ENCODE peak calls at places on chromosomes 1 and 21, in nine cellular contexts. J is trophoblast cell, L is mesendoderm, B is fibroblast of lung, H is IMR-90, P is H9, D is keratinocyte, K is PC-3, A is endothelial cell of umbilical vein. T is an unnamed sample.

GRCh38 chr1:84247425-84248220 is 53.9 kb upstream of the SAMD13 start:
- DNase-seq in J (peak; percentile 86), L (peak; percentile 14), B (peak; percentile 96), H (peak; percentile 96), P (no peak), D (no peak), K (peak; percentile 98), A (no peak), T (no peak)

GRCh38 chr1:15736035-15736665 is at the start of gene SLC25A34:
- DNase-seq in J (peak; percentile 42), L (no peak), B (no peak), H (no peak), P (no peak), D (no peak), K (no peak), A (no peak), T (no peak)

GRCh38 chr1:183734600-183735036 is 70.3 kb upstream of the RGL1 start:
- DNase-seq in J (no peak), L (peak; percentile 59), B (peak; percentile 72), H (peak; percentile 48), P (no peak), D (no peak), K (no peak), A (no peak), T (no peak)

GRCh38 chr1:89605692-89606091 is 27.2 kb upstream of the LRRC8C start:
- DNase-seq in J (no peak), L (no peak), B (peak; percentile 90), H (peak; percentile 55), P (no peak), D (no peak), K (peak; percentile 87), A (peak; percentile 82), T (no peak)

GRCh38 chr21:35473496-35473895 is 424.4 kb upstream of the RUNX1 start:
- DNase-seq in J (no peak), L (no peak), B (no peak), H (no peak), P (no peak), D (no peak), K (no peak), A (no peak), T (peak; percentile 37)

GRCh38 chr1:226960944-226961765 is 21.1 kb downstream of the COQ8A start:
- DNase-seq in J (no peak), L (no peak), B (no peak), H (no peak), P (no peak), D (no peak), K (no peak), A (no peak), T (no peak)

GRCh38 chr1:77889240-77889637 is 815 bp downstream of the NEXN start:
- DNase-seq in J (peak; percentile 33), L (peak; percentile 64), B (peak; percentile 79), H (peak; percentile 81), P (no peak), D (no peak), K (peak; percentile 62), A (peak; percentile 76), T (no peak)

GRCh38 chr1:208351838-208352237 is 107.7 kb upstream of the PLXNA2 start:
- DNase-seq in J (no peak), L (peak; percentile 61), B (no peak), H (no peak), P (no peak), D (no peak), K (no peak), A (no peak), T (no peak)

GRCh38 chr1:202144510-202145324 is at the start of gene ARL8A:
- DNase-seq in J (peak; percentile 36), L (no peak), B (no peak), H (peak; percentile 10), P (no peak), D (no peak), K (peak; percentile 49), A (peak; percentile 39), T (peak; percentile 73)

GRCh38 chr1:11501491-11501897 is 22.5 kb downstream of the DISP3 start:
- DNase-seq in J (no peak), L (no peak), B (no peak), H (no peak), P (peak; percentile 55), D (no peak), K (no peak), A (peak; percentile 44), T (no peak)

GRCh38 chr1:12161662-12162458 is 4.9 kb upstream of the TNFRSF1B start:
- DNase-seq in J (peak; percentile 81), L (peak; percentile 93), B (peak; percentile 93), H (peak; percentile 94), P (peak; percentile 65), D (peak; percentile 63), K (peak; percentile 87), A (peak; percentile 96), T (peak; percentile 65)

GRCh38 chr1:59156526-59157196 is 140.2 kb upstream of the FGGY start:
- DNase-seq in J (peak; percentile 9), L (peak; percentile 41), B (no peak), H (no peak), P (no peak), D (no peak), K (no peak), A (peak; percentile 26), T (no peak)

GRCh38 chr21:41684381-41685245 is 82.2 kb downstream of the RIPK4 start:
- DNase-seq in J (peak; percentile 60), L (peak; percentile 80), B (peak; percentile 33), H (peak; percentile 67), P (no peak), D (peak; percentile 57), K (peak; percentile 86), A (no peak), T (no peak)

GRCh38 chr1:54995835-54996234 is 2.9 kb upstream of the BSND start:
- DNase-seq in J (no peak), L (no peak), B (no peak), H (no peak), P (no peak), D (no peak), K (no peak), A (no peak), T (no peak)

GRCh38 chr21:42222386-42222785 is 3.4 kb downstream of the ABCG1 start:
- DNase-seq in J (no peak), L (no peak), B (no peak), H (no peak), P (no peak), D (no peak), K (no peak), A (no peak), T (no peak)

GRCh38 chr21:39340687-39341086 is 8.2 kb downstream of the HMGN1 start:
- DNase-seq in J (no peak), L (no peak), B (no peak), H (no peak), P (no peak), D (no peak), K (no peak), A (no peak), T (no peak)

GRCh38 chr1:202723708-202724107 is 13.5 kb upstream of the SYT2 start:
- DNase-seq in J (no peak), L (no peak), B (no peak), H (no peak), P (no peak), D (no peak), K (no peak), A (no peak), T (no peak)

GRCh38 chr1:221611930-221612777 is 129.7 kb downstream of the DUSP10 start:
- DNase-seq in J (peak; percentile 81), L (peak; percentile 98), B (peak; percentile 93), H (peak; percentile 93), P (no peak), D (no peak), K (peak; percentile 99), A (peak; percentile 12), T (no peak)

GRCh38 chr1:24805534-24806301 is 60.5 kb downstream of the CLIC4 start:
- DNase-seq in J (peak; percentile 79), L (no peak), B (peak; percentile 75), H (peak; percentile 89), P (no peak), D (no peak), K (peak; percentile 58), A (peak; percentile 95), T (no peak)

GRCh38 chr1:203628185-203628996 is 1.8 kb downstream of the ATP2B4 start:
- DNase-seq in J (peak; percentile 45), L (peak; percentile 98), B (peak; percentile 63), H (peak; percentile 56), P (peak; percentile 94), D (no peak), K (no peak), A (peak; percentile 69), T (peak; percentile 88)

GRCh38 chr1:199580280-199580679 is 447.2 kb upstream of the NR5A2 start:
- DNase-seq in J (no peak), L (no peak), B (no peak), H (no peak), P (no peak), D (no peak), K (no peak), A (no peak), T (no peak)

DNA sequence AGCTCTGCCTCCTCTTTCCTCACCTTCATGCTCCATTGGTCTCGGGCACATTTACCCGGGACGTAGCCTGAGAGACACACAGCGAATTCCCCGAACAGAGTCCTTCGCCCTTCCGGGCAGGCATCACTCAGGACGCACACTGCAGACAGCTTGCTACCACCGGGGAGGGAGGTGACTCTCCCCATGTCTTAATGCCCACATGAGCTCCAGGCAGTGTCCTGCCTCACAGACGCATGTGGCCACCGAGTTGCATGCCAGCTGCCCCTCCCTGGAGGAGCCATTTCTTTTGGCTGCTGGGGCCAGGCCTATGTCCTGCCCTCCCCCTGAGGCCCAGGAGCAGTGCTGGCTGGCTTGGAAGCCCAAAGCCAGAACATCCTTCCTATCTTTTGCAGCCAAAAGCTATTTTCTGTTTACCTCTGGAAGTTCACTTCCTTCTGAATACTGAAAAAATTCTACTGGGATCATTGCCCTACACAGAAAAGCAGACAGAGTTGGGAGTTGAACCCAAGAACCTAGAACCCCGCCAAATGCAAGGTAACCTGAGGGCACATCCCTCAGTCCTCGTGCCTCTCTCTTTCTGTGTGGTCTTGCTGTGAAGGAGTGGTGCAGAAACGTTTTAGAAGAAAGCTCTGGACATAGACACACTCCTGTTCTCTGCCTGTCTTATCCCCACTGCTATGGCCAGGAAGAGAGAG is 209.4 kb downstream of the TOMM20 start:
- DNase-seq in J (no peak), L (no peak), B (no peak), H (no peak), P (no peak), D (no peak), K (no peak), A (peak; percentile 61), T (no peak)
- H3K4me2 ChIP-seq in J (no peak overlapping the region), L (no peak overlapping the region), B (no peak overlapping the region), H (peak overlapping the region; percentile 46), P (no peak overlapping the region), D (no peak overlapping the region), K (no peak overlapping the region), A (no peak overlapping the region), T (no peak overlapping the region)

GRCh38 chr1:242225770-242226573 is 227.1 kb upstream of the MAP1LC3C start:
- DNase-seq in J (peak; percentile 18), L (no peak), B (peak; percentile 48), H (no peak), P (no peak), D (no peak), K (peak; percentile 100), A (no peak), T (no peak)
- H3K27ac ChIP-seq in J (no peak overlapping the region), L (no peak overlapping the region), B (no peak overlapping the region), H (no peak overlapping the region), P (no peak overlapping the region), D (no peak overlapping the region), K (peak overlapping the region; percentile 95), A (no peak overlapping the region), T (no peak overlapping the region)

GRCh38 chr21:44984792-44985440 is 45.1 kb downstream of the SLX9 start:
- DNase-seq in J (no peak), L (peak; percentile 22), B (no peak), H (no peak), P (peak; percentile 64), D (no peak), K (no peak), A (no peak), T (no peak)
- H3K9ac ChIP-seq in J (no peak overlapping the region), L (no peak overlapping the region), B (no peak overlapping the region), H (no peak overlapping the region), P (no peak overlapping the region), D (no peak overlapping the region), K (no peak overlapping the region), A (no peak overlapping the region), T (no peak overlapping the region)

GRCh38 chr1:3921786-3922185 is 21.7 kb upstream of the C1orf174 start:
- DNase-seq in J (no peak), L (no peak), B (no peak), H (no peak), P (no peak), D (no peak), K (no peak), A (no peak), T (no peak)
- H3K4me2 ChIP-seq in J (no peak overlapping the region), L (no peak overlapping the region), B (no peak overlapping the region), H (no peak overlapping the region), P (no peak overlapping the region), D (no peak overlapping the region), K (no peak overlapping the region), A (no peak overlapping the region), T (no peak overlapping the region)